ENCODE peak calls at places on chromosome 2, in seven cellular contexts. Z, A, Q, R, B, T and N are unnamed samples.

GRCh38 chr2:231795525-231796327 is 9.5 kb downstream of the COPS7B start:
- DNase-seq in T (no peak), Q (no peak), A (peak), R (no peak), Z (no peak), B (no peak), N (no peak)

GRCh38 chr2:170013802-170014551 is 164.0 kb upstream of the MYO3B start:
- DNase-seq in Z (no peak), R (no peak), B (no peak), Q (peak), T (no peak), A (no peak), N (no peak)

GRCh38 chr2:105072039-105072438 is 34.2 kb downstream of the MRPS9 start:
- DNase-seq in Z (no peak), T (no peak), B (no peak), Q (no peak), R (no peak), A (no peak), N (no peak)

GRCh38 chr2:125224830-125225229 is 1199.7 kb downstream of the CNTNAP5 start:
- DNase-seq in A (no peak), B (no peak), Z (no peak), R (no peak), T (no peak), Q (no peak), N (no peak)

GRCh38 chr2:240800241-240800640 is 19.8 kb downstream of the KIF1A start:
- DNase-seq in T (no peak), R (no peak), A (peak), B (no peak), Z (no peak), Q (no peak), N (no peak)

GRCh38 chr2:120299024-120299423 is 46.4 kb downstream of the RALB start:
- DNase-seq in R (no peak), B (no peak), Z (no peak), Q (no peak), T (no peak), A (no peak), N (no peak)

GRCh38 chr2:11498543-11499034 is 32.6 kb upstream of the E2F6 start:
- DNase-seq in B (no peak), T (peak), Q (peak), R (no peak), A (no peak), Z (no peak), N (no peak)

GRCh38 chr2:85511008-85511895 is 27.7 kb upstream of the MAT2A start:
- DNase-seq in B (no peak), R (no peak), T (no peak), Q (no peak), Z (no peak), A (no peak), N (no peak)